ENCODE peak calls at places on chromosomes 12 and 14, in four cellular contexts. W, X, T and Y are unnamed samples.

GRCh38 chr12:89450922-89451321 is 73.7 kb downstream of the GALNT4 start:
- DNase-seq in W (no peak), X (peak), T (no peak), Y (no peak)

GRCh38 chr14:64762044-64763034 is 58.1 kb downstream of the PLEKHG3 start:
- DNase-seq in W (peak), X (peak), T (peak), Y (no peak)

GRCh38 chr12:80031229-80031628 is 68.1 kb upstream of the OTOGL start:
- DNase-seq in W (no peak), X (no peak), T (no peak), Y (no peak)

GRCh38 chr14:106507354-106507753 is 981.0 kb downstream of the TMEM121 start:
- DNase-seq in W (no peak), X (no peak), T (no peak), Y (no peak)

GRCh38 chr12:51788876-51789275 is 59.6 kb downstream of the FIGNL2 start:
- DNase-seq in W (no peak), X (no peak), T (no peak), Y (no peak)

GRCh38 chr12:108799528-108800243 is 57.7 kb downstream of the SSH1 start:
- DNase-seq in W (no peak), X (no peak), T (no peak), Y (no peak)

GRCh38 chr12:111068281-111068680 is 147.9 kb upstream of the MYL2 start:
- DNase-seq in W (no peak), X (no peak), T (no peak), Y (no peak)

GRCh38 chr12:88266851-88267360 is 124.8 kb downstream of the TMTC3 start:
- DNase-seq in W (no peak), X (no peak), T (no peak), Y (no peak)

GRCh38 chr14:22383515-22384166 is 205.4 kb downstream of the DAD1 start:
- DNase-seq in W (no peak), X (no peak), T (no peak), Y (peak)

GRCh38 chr14:77973246-77973645 is 173.3 kb downstream of the ADCK1 start:
- DNase-seq in W (no peak), X (no peak), T (no peak), Y (no peak)

GRCh38 chr12:116087962-116088361 is 189.5 kb downstream of the MED13L start:
- DNase-seq in W (no peak), X (peak), T (no peak), Y (no peak)

GRCh38 chr14:36973806-36974442 is 198.5 kb downstream of the SLC25A21 start:
- DNase-seq in W (peak), X (no peak), T (peak), Y (no peak)

GRCh38 chr12:19850341-19851065 is 411.2 kb downstream of the AEBP2 start:
- DNase-seq in W (no peak), X (no peak), T (no peak), Y (no peak)

GRCh38 chr12:106907411-106907810 is 48.3 kb upstream of the TMEM263 start:
- DNase-seq in W (no peak), X (no peak), T (no peak), Y (no peak)

GRCh38 chr12:25495336-25496097 is 57.6 kb downstream of the LMNTD1 start:
- DNase-seq in W (peak), X (peak), T (no peak), Y (no peak)

GRCh38 chr12:119676573-119676972 is 8.6 kb downstream of the PRKAB1 start:
- DNase-seq in W (peak), X (no peak), T (peak), Y (no peak)

GRCh38 chr14:34275038-34275437 is 187.0 kb downstream of the SPTSSA start:
- DNase-seq in W (no peak), X (no peak), T (no peak), Y (no peak)

GRCh38 chr14:53640695-53641094 is 315.9 kb downstream of the BMP4 start:
- DNase-seq in W (no peak), X (no peak), T (no peak), Y (no peak)

GRCh38 chr12:78759387-78759786 is 105.2 kb upstream of the SYT1 start:
- DNase-seq in W (peak), X (peak), T (peak), Y (no peak)

GRCh38 chr12:3207174-3207573 is 130.0 kb downstream of the TSPAN9 start:
- DNase-seq in W (no peak), X (no peak), T (no peak), Y (no peak)

DNA sequence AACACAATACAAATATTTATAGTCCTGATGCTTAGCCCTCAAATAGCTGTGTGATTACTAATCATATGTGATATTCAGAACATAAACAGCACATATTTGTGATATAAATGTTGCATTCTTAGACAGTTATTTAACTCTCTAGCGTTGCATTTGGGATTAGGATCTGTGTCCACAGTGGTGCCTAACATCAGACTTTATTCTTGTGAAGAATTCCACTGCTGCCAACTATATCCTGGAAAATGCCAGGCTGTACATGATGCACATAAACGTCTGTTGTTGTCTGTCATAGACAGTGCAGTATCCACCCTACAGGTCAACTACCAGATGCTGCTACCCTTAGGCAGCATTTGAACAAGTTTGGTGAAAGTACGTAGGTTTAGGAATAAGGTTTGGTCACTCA is 39.0 kb downstream of the SLC38A4 start:
- DNase-seq in W (peak), X (no peak), T (no peak), Y (no peak)
- TF ChIP-seq CHD4 in W (no peak), X (no peak), T (no peak), Y (no peak)

GRCh38 chr14:93941293-93941910 is 14.3 kb downstream of the FAM181A start:
- DNase-seq in W (no peak), X (no peak), T (no peak), Y (no peak)
- TF ChIP-seq CHD4 in W (no peak), X (no peak), T (no peak), Y (no peak)

GRCh38 chr14:61561657-61562276 is 133.5 kb upstream of the HIF1A start:
- DNase-seq in W (peak), X (peak), T (no peak), Y (no peak)
- TF ChIP-seq CHD4 in W (no peak), X (peak), T (no peak), Y (no peak)

DNA sequence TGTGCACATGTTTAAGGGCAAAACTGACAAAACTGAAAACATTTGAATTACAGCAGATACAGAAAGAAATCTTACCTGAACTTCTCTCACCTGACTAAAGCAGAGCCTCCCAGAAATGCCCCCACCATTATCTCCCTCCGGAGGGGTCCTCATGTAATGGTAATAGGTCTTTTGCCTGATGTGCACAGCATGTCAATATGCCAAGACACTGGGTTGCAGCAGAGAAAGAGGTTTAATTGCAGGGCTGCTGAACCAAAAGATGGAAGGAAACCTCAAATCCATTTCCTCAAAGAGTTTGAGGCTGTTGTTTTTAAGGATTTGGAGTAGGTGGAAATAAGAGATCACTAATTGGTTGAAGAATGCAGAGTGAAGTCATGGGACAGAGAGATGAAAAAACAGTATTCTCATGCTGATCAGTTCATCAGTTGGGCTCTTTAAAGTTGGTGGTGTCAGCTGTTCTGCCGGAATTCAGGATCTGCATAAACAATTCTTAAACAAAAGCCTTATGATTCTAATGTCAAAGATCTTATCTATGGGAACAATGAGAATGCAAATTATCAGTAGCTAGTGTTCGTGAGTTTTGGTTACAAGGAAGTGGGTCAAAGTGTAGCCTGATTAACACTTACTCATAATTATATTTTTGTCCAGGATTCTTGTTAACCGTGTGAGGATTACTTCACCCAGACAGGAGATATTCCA is 18.2 kb downstream of the ANG start:
- DNase-seq in W (no peak), X (no peak), T (no peak), Y (no peak)
- TF ChIP-seq CHD4 in W (no peak), X (no peak), T (no peak), Y (no peak)

DNA sequence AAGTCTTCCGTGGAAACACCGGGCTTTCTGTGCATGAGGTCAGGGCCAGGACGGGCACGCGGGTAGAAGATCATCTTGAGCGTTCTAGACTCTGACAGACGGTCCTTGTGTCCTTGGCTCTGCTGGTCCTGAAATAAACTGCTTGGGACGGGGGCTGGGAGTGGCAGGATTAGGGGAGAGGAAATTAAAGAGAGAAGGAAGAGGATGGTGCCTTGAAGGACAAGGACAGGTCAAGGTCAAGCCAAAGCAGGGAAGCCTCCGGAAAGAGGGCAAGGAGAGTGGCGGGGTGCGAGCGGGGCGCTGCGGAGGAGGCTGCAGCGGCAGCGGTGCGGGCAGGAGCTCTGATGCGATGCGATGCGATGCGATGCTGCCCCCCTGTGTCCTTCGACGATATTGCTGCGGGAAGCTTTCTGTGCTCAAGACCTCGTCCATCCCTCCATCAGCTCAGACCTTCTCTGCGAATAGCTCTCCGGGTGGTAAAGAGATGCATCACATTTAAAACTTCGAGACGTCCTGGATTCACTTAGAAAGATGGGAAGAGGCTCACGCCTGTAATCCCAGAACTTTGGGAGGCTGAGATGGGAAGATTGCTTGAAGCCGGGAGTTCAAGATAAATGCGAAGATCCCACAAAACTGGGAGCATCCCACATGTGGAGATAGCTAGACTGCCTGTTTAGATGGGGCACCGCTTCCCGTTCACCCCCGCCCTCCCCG is 110.1 kb upstream of the TMEM132D start:
- DNase-seq in W (peak), X (peak), T (peak), Y (no peak)
- TF ChIP-seq CHD4 in W (no peak), X (no peak), T (no peak), Y (no peak)

GRCh38 chr14:76203086-76204001 is 51.6 kb downstream of the GPATCH2L start:
- DNase-seq in W (peak), X (no peak), T (no peak), Y (peak)
- TF ChIP-seq CHD4 in W (no peak), X (no peak), T (no peak), Y (no peak)

GRCh38 chr12:120866143-120866542 is 38.0 kb downstream of the SPPL3 start:
- DNase-seq in W (no peak), X (no peak), T (no peak), Y (no peak)

GRCh38 chr12:120873231-120873630 is 30.9 kb downstream of the SPPL3 start:
- DNase-seq in W (no peak), X (no peak), T (no peak), Y (no peak)

GRCh38 chr12:120872487-120872886 is 31.7 kb downstream of the SPPL3 start:
- DNase-seq in W (no peak), X (no peak), T (no peak), Y (no peak)

GRCh38 chr12:120869376-120869775 is 34.8 kb downstream of the SPPL3 start:
- DNase-seq in W (no peak), X (no peak), T (no peak), Y (no peak)

DNA sequence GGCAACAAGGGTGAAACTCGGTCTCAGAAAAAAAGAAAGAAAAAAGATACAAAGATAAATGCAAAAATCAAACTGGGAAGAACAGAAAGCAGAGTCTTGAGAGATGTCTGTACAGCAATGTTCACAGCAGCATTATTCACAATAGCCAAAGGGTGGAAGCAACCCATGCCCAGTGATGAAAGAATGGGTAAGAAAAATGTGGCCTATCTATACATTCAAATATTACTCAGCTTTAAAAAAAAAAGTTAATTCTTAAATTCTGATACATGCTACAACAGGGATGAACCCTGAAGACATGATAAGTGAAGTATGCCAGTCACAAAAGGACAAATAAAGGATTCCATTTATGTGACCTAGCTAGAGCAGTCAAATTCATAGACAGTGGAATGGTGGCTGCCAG is 33.7 kb downstream of the SPPL3 start:
- DNase-seq in W (no peak), X (no peak), T (no peak), Y (no peak)
- TF ChIP-seq CHD4 in W (no peak), X (no peak), T (no peak), Y (no peak)

DNA sequence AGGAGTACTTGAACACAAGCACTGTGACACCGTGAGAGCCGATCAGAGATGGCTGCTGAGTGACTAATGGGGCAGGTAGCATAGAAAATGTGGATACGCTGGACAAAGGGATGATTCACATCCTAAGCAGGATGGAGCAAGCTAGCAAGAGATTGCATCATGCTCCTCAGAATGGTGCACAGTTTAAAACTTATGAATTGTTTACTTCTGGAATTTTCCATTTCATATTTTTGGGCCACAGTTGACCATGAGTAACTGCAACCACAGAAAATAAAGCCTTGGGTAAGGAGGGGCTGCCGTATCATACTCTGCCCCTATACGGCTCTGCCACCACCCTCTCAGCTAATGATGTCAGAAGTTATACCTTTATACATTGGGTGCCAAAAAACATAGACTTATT is 23.3 kb upstream of the MARK3 start:
- DNase-seq in W (peak), X (peak), T (peak), Y (no peak)
- TF ChIP-seq CHD4 in W (no peak), X (no peak), T (no peak), Y (no peak)

GRCh38 chr12:42812086-42812485 is 222.5 kb upstream of the PRICKLE1 start:
- DNase-seq in W (no peak), X (no peak), T (no peak), Y (no peak)
- TF ChIP-seq CHD4 in W (no peak), X (no peak), T (no peak), Y (no peak)